ENCODE peak calls at places on chromosomes 13 and 19, in four cellular contexts. C is Peyer's patch, G is IMR-90, J is breast epithelium. Q is an unnamed sample.

GRCh38 chr13:59706101-59706976 is 457.4 kb downstream of the DIAPH3 start:
- DNase-seq in C (no peak), G (no peak), J (no peak), Q (no peak)

GRCh38 chr19:11832253-11832912 is 16.1 kb upstream of the ZNF439 start:
- DNase-seq in C (no peak), G (no peak), J (no peak), Q (no peak)

GRCh38 chr13:32019612-32020233 is 11.9 kb upstream of the FRY start:
- DNase-seq in C (peak), G (peak), J (no peak), Q (peak)

GRCh38 chr13:80340643-80341097 is 256 bp downstream of the SPRY2 start:
- DNase-seq in C (peak), G (peak), J (peak), Q (no peak)

GRCh38 chr19:14361824-14362223 is 19.4 kb upstream of the ADGRE5 start:
- DNase-seq in C (peak), G (no peak), J (no peak), Q (no peak)

GRCh38 chr13:21130116-21130515 is 46.2 kb downstream of the SKA3 start:
- DNase-seq in C (no peak), G (no peak), J (no peak), Q (no peak)

GRCh38 chr19:16584825-16585801 is 12.9 kb upstream of the SLC35E1 start:
- DNase-seq in C (no peak), G (no peak), J (no peak), Q (no peak)

GRCh38 chr13:73369095-73369494 is 310.3 kb downstream of the KLF5 start:
- DNase-seq in C (no peak), G (no peak), J (no peak), Q (no peak)

GRCh38 chr13:46183018-46183940 is 1.3 kb upstream of the LCP1 start:
- DNase-seq in C (no peak), G (no peak), J (no peak), Q (no peak)

GRCh38 chr13:25816239-25816638 is 235.6 kb downstream of the SHISA2 start:
- DNase-seq in C (no peak), G (no peak), J (no peak), Q (no peak)
- TF ChIP-seq POLR2A in C (no peak), G (no peak), J (no peak), Q (no peak)

DNA sequence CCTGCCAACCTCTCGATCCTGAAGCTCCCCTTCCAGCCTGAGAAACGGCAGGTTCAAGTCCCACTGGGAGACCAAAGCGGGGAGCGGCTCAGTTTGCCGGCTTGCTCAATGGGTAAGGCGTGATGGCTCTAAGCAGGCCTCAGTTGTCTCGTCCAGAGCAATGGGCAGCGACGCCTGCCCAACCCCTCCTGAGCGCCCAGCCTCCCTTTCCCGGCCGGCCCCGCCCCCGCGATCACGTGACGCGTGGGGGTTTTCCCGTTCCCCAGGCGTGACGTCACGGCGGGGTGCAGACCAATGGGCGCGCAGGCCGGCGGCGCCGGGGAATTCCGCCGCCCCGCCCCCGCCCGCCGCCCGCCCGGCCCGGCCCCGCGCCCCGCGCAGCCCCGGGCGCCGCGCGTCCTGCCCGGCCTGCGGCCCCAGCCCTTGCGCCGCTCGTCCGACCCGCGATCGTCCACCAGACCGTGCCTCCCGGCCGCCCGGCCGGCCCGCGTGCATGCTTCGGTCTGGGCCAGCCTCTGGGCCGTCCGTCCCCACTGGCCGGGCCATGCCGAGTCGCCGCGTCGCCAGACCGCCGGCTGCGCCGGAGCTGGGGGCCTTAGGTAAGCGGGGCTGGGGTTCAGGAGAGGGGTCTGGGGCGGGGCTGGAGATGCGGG is at the start of gene RELB:
- DNase-seq in C (peak), G (peak), J (peak), Q (peak)
- TF ChIP-seq POLR2A in C (no peak), G (peak), J (no peak), Q (no peak)

GRCh38 chr13:33258437-33259193 is 26.9 kb downstream of the STARD13 start:
- DNase-seq in C (no peak), G (peak), J (no peak), Q (no peak)
- TF ChIP-seq POLR2A in C (no peak), G (no peak), J (no peak), Q (no peak)

GRCh38 chr13:112785419-112785856 is 95.6 kb downstream of the ATP11A start:
- DNase-seq in C (peak), G (no peak), J (no peak), Q (no peak)

GRCh38 chr13:112784811-112785418 is 95.1 kb downstream of the ATP11A start:
- DNase-seq in C (peak), G (no peak), J (no peak), Q (no peak)

GRCh38 chr13:112783135-112783945 is 93.5 kb downstream of the ATP11A start:
- DNase-seq in C (peak), G (peak), J (no peak), Q (no peak)

GRCh38 chr13:112782433-112783010 is 92.7 kb downstream of the ATP11A start:
- DNase-seq in C (no peak), G (no peak), J (no peak), Q (peak)

DNA sequence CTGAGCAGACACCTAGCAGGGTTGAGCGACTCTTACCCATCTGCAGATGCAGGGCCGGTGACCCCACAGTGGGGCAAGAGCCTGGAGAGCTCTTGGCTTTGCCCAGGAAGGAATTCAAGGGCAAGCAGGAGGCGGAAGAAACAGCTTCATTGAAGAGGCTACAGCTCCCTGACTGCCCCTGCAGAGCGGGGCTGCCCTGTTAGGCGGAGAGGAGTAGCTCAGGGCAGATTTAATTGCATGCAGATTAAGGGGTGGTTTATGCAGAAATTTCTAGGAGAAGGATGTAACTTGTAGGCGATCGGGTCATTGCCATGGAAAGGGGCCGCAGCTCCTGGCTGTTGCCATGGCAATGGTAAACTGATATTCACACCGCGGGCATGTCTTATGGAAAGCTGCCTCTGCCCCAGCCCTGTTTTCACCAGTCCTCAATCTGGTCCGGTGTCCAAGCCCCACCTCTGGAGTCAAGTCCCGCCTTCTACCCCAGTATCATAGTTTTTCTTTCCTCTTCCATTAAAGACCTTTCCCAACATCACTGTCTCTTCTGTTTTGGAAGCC is 94.2 kb downstream of the ATP11A start:
- DNase-seq in C (peak), G (no peak), J (no peak), Q (no peak)
- TF ChIP-seq POLR2A in C (no peak), G (no peak), J (no peak), Q (no peak)

GRCh38 chr19:47188507-47189033 is 42.4 kb downstream of the BBC3 start:
- DNase-seq in C (no peak), G (no peak), J (no peak), Q (peak)

GRCh38 chr19:47187023-47187655 is 43.9 kb downstream of the BBC3 start:
- DNase-seq in C (no peak), G (no peak), J (no peak), Q (no peak)

GRCh38 chr19:47186337-47187022 is 44.5 kb downstream of the BBC3 start:
- DNase-seq in C (peak), G (no peak), J (no peak), Q (no peak)

GRCh38 chr19:47187797-47188196 is 43.2 kb downstream of the BBC3 start:
- DNase-seq in C (peak), G (no peak), J (no peak), Q (no peak)

DNA sequence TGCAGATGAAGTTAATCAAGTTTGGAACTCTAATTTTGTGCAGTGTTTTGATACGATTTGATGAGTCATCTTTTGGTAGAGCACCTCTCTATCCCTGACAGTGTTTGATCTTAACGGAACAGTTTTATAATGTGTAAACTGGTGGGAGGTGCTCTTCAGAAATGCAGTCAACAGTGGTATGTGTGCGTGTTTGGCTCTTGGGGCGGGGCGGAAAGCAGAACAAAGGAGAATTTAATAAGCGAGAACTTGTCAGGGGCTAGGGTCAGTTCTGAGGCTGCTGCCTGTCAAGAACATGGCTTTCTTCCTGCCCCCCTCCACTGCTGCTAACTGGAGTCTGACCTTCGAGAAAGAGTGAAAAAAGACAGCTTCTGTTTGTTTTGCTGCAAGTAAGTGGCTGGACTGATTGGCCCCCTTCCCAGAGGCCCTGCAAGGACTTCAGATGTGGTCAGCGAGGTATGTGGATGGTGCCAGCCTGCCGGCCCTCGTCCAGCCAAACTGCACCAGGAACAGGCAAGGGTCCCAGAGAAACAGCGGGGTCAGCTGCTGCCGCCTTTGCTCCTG is 40.8 kb downstream of the BBC3 start:
- DNase-seq in C (peak), G (peak), J (peak), Q (peak)
- TF ChIP-seq POLR2A in C (no peak), G (no peak), J (no peak), Q (no peak)

DNA sequence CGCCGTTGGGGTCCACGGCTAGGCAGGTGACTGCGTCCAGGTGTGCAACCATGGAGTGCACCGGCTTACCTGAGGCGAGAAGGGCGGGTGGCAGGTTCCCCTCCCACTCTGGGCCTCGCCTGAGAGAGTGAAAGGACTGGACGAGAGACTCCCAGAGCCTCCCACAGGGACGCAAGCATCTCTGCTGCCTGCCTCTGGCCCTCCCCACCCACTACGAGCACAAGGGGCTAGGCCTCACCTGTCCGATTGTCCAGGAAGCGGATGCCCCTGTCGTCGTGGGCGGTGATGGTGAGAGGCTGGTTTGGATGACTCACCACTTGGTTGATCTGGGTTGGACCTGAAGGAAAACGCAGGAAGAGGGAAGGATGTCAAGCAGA is 5.1 kb upstream of the PRKD2 start:
- DNase-seq in C (no peak), G (no peak), J (no peak), Q (no peak)
- TF ChIP-seq POLR2A in C (no peak), G (no peak), J (no peak), Q (no peak)

GRCh38 chr19:854549-854948 is 2.4 kb downstream of the ELANE start:
- DNase-seq in C (no peak), G (no peak), J (no peak), Q (no peak)
- TF ChIP-seq POLR2A in C (no peak), G (no peak), J (no peak), Q (no peak)

GRCh38 chr19:10258080-10258710 is 6.2 kb downstream of the MRPL4 start:
- DNase-seq in C (no peak), G (no peak), J (no peak), Q (no peak)

GRCh38 chr19:10254244-10254643 is 2.2 kb downstream of the MRPL4 start:
- DNase-seq in C (no peak), G (no peak), J (no peak), Q (no peak)

GRCh38 chr19:10256970-10257615 is 5.1 kb downstream of the MRPL4 start:
- DNase-seq in C (no peak), G (no peak), J (no peak), Q (no peak)

GRCh38 chr19:10255358-10255757 is 3.3 kb downstream of the MRPL4 start:
- DNase-seq in C (no peak), G (no peak), J (no peak), Q (no peak)

GRCh38 chr19:10256551-10256950 is 4.5 kb downstream of the MRPL4 start:
- DNase-seq in C (no peak), G (no peak), J (no peak), Q (no peak)
- TF ChIP-seq POLR2A in C (no peak), G (no peak), J (no peak), Q (no peak)

GRCh38 chr19:46660008-46660517 is 919 bp downstream of the DACT3 start:
- DNase-seq in C (no peak), G (no peak), J (no peak), Q (no peak)

GRCh38 chr19:46650445-46650844 is 10.5 kb downstream of the DACT3 start:
- DNase-seq in C (no peak), G (no peak), J (no peak), Q (no peak)

GRCh38 chr19:46656541-46656940 is 4.4 kb downstream of the DACT3 start:
- DNase-seq in C (no peak), G (no peak), J (no peak), Q (no peak)

GRCh38 chr19:46659151-46660007 is 1.6 kb downstream of the DACT3 start:
- DNase-seq in C (no peak), G (no peak), J (no peak), Q (peak)

DNA sequence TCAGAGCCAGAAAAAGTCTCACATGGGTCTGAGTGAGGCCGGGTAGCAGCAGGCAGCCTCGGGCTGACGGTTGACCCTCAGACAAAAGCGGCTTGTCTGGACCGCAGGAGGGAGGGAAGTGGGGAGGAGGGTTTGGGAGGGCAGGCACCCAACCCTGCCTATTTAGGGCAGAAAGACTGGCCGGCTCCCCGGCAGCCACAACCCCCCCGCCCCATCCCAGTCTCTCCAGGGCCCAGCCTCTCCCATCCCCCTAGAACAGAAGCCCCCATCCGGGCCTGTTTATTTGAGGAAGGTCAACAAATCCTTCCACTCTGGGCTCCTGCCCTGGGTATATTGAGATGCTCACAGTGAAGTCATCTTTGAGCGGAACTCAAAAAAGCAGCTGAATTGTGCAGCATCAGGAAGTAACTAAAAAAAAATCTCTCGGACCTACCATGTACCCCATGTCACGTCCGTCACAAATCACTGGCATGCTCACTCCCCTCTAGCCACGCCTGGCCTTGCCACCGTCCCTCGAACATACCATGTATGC is 6.3 kb downstream of the DACT3 start:
- DNase-seq in C (no peak), G (no peak), J (no peak), Q (no peak)
- TF ChIP-seq POLR2A in C (no peak), G (no peak), J (no peak), Q (no peak)

GRCh38 chr19:39400997-39401548 is 5.6 kb upstream of the ZFP36 start:
- DNase-seq in C (no peak), G (no peak), J (no peak), Q (no peak)

GRCh38 chr19:39401549-39402416 is 4.9 kb upstream of the ZFP36 start:
- DNase-seq in C (peak), G (peak), J (peak), Q (peak)

GRCh38 chr19:39397360-39398296 is 6.5 kb downstream of the MED29 start:
- DNase-seq in C (peak), G (peak), J (peak), Q (peak)

GRCh38 chr19:39398297-39398864 is 7.2 kb downstream of the MED29 start:
- DNase-seq in C (peak), G (peak), J (no peak), Q (peak)

DNA sequence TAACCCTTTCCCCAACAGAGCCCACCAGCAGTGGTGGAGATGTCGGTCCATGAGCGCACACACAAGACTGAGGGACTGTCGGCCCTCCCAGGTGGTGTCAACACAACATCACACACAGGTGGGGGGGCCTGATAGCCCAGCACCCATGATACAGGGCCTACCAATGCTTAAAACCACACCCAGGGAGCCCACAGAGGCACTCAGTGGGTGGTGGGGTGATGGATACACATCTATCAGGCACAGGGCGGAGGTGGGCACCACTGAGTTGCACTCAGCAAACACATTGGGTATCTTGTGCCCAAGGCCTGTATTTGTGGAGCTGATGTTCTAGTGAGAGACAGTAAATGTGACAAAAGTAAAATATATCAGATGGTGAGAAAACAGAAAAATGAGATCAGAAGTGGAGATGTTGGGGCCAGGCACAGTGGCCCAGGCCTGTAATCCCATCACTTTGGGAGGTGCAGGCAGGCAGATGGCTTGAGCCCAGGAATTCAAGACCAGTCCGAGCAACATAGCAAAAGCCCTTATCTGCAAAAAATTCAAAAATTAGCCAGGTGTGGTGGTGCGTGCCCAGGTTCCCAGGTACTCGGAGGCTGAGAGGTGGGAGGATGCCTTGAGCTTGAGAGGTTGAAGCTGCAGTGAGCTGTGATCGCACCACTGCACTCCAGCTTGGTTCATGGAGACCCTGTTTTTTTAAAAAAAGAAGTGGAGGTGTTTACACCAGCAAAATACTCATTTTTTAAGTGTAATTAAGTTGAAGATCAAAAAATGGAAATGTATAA is 6.8 kb upstream of the ZFP36 start:
- DNase-seq in C (no peak), G (no peak), J (no peak), Q (no peak)
- TF ChIP-seq POLR2A in C (no peak), G (no peak), J (no peak), Q (no peak)